ENCODE peak calls at places on chromosomes 1 and 21, in ten cellular contexts. One of them, this sample, is unnamed.

GRCh38 chr1:30877205-30877912 is 31.2 kb downstream of the SDC3 start:
- DNase-seq in activated T-cell treated with anti-CD3 and anti-CD28 coated beads, Interleukin-2, amount 50 U/mL, for 72 hours: no peak
- DNase-seq in stimulated activated CD4-positive, alpha-beta T cell treated with anti-CD3 and anti-CD28 coated beads, TNF-alpha, amount 100 ng/mL, for 48 hours: no peak
- DNase-seq in fibroblast of pulmonary artery: peak; percentile 94
- DNase-seq in type B pancreatic cell: no peak
- DNase-seq in kidney: peak; percentile 90
- DNase-seq in midbrain: peak; percentile 59
- DNase-seq in MV-4-11: peak; percentile 35
- DNase-seq in sciatic nerve: peak; percentile 83
- DNase-seq in stimulated activated CD8-positive, alpha-beta memory T cell treated with anti-CD3 and anti-CD28 coated beads, Interleukin-7, amount 100 ng/mL, for 24 hours: no peak
- DNase-seq in this sample: no peak

GRCh38 chr1:40898434-40898900 is 36.3 kb upstream of the CITED4 start:
- DNase-seq in activated T-cell treated with anti-CD3 and anti-CD28 coated beads, Interleukin-2, amount 50 U/mL, for 72 hours: peak; percentile 19
- DNase-seq in stimulated activated CD4-positive, alpha-beta T cell treated with anti-CD3 and anti-CD28 coated beads, TNF-alpha, amount 100 ng/mL, for 48 hours: no peak
- DNase-seq in fibroblast of pulmonary artery: peak; percentile 42
- DNase-seq in type B pancreatic cell: no peak
- DNase-seq in kidney: peak; percentile 78
- DNase-seq in midbrain: no peak
- DNase-seq in MV-4-11: no peak
- DNase-seq in sciatic nerve: no peak
- DNase-seq in stimulated activated CD8-positive, alpha-beta memory T cell treated with anti-CD3 and anti-CD28 coated beads, Interleukin-7, amount 100 ng/mL, for 24 hours: no peak
- DNase-seq in this sample: no peak

GRCh38 chr1:5645135-5645399 is 347.2 kb downstream of the NPHP4 start:
- DNase-seq in activated T-cell treated with anti-CD3 and anti-CD28 coated beads, Interleukin-2, amount 50 U/mL, for 72 hours: no peak
- DNase-seq in stimulated activated CD4-positive, alpha-beta T cell treated with anti-CD3 and anti-CD28 coated beads, TNF-alpha, amount 100 ng/mL, for 48 hours: no peak
- DNase-seq in fibroblast of pulmonary artery: no peak
- DNase-seq in type B pancreatic cell: no peak
- DNase-seq in kidney: no peak
- DNase-seq in midbrain: no peak
- DNase-seq in MV-4-11: no peak
- DNase-seq in sciatic nerve: peak; percentile 38
- DNase-seq in stimulated activated CD8-positive, alpha-beta memory T cell treated with anti-CD3 and anti-CD28 coated beads, Interleukin-7, amount 100 ng/mL, for 24 hours: no peak
- DNase-seq in this sample: no peak

GRCh38 chr1:19477284-19478240 is 7.8 kb downstream of the CAPZB start:
- DNase-seq in activated T-cell treated with anti-CD3 and anti-CD28 coated beads, Interleukin-2, amount 50 U/mL, for 72 hours: peak; percentile 53
- DNase-seq in stimulated activated CD4-positive, alpha-beta T cell treated with anti-CD3 and anti-CD28 coated beads, TNF-alpha, amount 100 ng/mL, for 48 hours: no peak
- DNase-seq in fibroblast of pulmonary artery: no peak
- DNase-seq in type B pancreatic cell: no peak
- DNase-seq in kidney: no peak
- DNase-seq in midbrain: peak; percentile 20
- DNase-seq in MV-4-11: peak; percentile 84
- DNase-seq in sciatic nerve: no peak
- DNase-seq in stimulated activated CD8-positive, alpha-beta memory T cell treated with anti-CD3 and anti-CD28 coated beads, Interleukin-7, amount 100 ng/mL, for 24 hours: no peak
- DNase-seq in this sample: no peak

GRCh38 chr1:12180315-12180714 is 13.5 kb downstream of the TNFRSF1B start:
- DNase-seq in activated T-cell treated with anti-CD3 and anti-CD28 coated beads, Interleukin-2, amount 50 U/mL, for 72 hours: no peak
- DNase-seq in stimulated activated CD4-positive, alpha-beta T cell treated with anti-CD3 and anti-CD28 coated beads, TNF-alpha, amount 100 ng/mL, for 48 hours: no peak
- DNase-seq in fibroblast of pulmonary artery: no peak
- DNase-seq in type B pancreatic cell: no peak
- DNase-seq in kidney: no peak
- DNase-seq in midbrain: peak; percentile 43
- DNase-seq in MV-4-11: peak; percentile 94
- DNase-seq in sciatic nerve: peak; percentile 82
- DNase-seq in stimulated activated CD8-positive, alpha-beta memory T cell treated with anti-CD3 and anti-CD28 coated beads, Interleukin-7, amount 100 ng/mL, for 24 hours: no peak
- DNase-seq in this sample: no peak

GRCh38 chr21:30257773-30258172 is 25.0 kb downstream of the KRTAP24-1 start:
- DNase-seq in activated T-cell treated with anti-CD3 and anti-CD28 coated beads, Interleukin-2, amount 50 U/mL, for 72 hours: no peak
- DNase-seq in stimulated activated CD4-positive, alpha-beta T cell treated with anti-CD3 and anti-CD28 coated beads, TNF-alpha, amount 100 ng/mL, for 48 hours: no peak
- DNase-seq in fibroblast of pulmonary artery: peak; percentile 78
- DNase-seq in type B pancreatic cell: no peak
- DNase-seq in kidney: no peak
- DNase-seq in midbrain: no peak
- DNase-seq in MV-4-11: no peak
- DNase-seq in sciatic nerve: no peak
- DNase-seq in stimulated activated CD8-positive, alpha-beta memory T cell treated with anti-CD3 and anti-CD28 coated beads, Interleukin-7, amount 100 ng/mL, for 24 hours: no peak
- DNase-seq in this sample: peak; percentile 27

GRCh38 chr1:22398656-22399420 is 52.8 kb upstream of the ZBTB40 start:
- DNase-seq in activated T-cell treated with anti-CD3 and anti-CD28 coated beads, Interleukin-2, amount 50 U/mL, for 72 hours: no peak
- DNase-seq in stimulated activated CD4-positive, alpha-beta T cell treated with anti-CD3 and anti-CD28 coated beads, TNF-alpha, amount 100 ng/mL, for 48 hours: no peak
- DNase-seq in fibroblast of pulmonary artery: no peak
- DNase-seq in type B pancreatic cell: no peak
- DNase-seq in kidney: no peak
- DNase-seq in midbrain: no peak
- DNase-seq in MV-4-11: peak; percentile 35
- DNase-seq in sciatic nerve: no peak
- DNase-seq in stimulated activated CD8-positive, alpha-beta memory T cell treated with anti-CD3 and anti-CD28 coated beads, Interleukin-7, amount 100 ng/mL, for 24 hours: no peak
- DNase-seq in this sample: no peak

GRCh38 chr1:942411-942821 is 16.6 kb downstream of the NOC2L start:
- DNase-seq in activated T-cell treated with anti-CD3 and anti-CD28 coated beads, Interleukin-2, amount 50 U/mL, for 72 hours: no peak
- DNase-seq in stimulated activated CD4-positive, alpha-beta T cell treated with anti-CD3 and anti-CD28 coated beads, TNF-alpha, amount 100 ng/mL, for 48 hours: no peak
- DNase-seq in fibroblast of pulmonary artery: no peak
- DNase-seq in type B pancreatic cell: no peak
- DNase-seq in kidney: no peak
- DNase-seq in midbrain: no peak
- DNase-seq in MV-4-11: no peak
- DNase-seq in sciatic nerve: no peak
- DNase-seq in stimulated activated CD8-positive, alpha-beta memory T cell treated with anti-CD3 and anti-CD28 coated beads, Interleukin-7, amount 100 ng/mL, for 24 hours: no peak
- DNase-seq in this sample: no peak

GRCh38 chr1:162230096-162230495 is 146.6 kb downstream of the SPATA46 start:
- DNase-seq in activated T-cell treated with anti-CD3 and anti-CD28 coated beads, Interleukin-2, amount 50 U/mL, for 72 hours: no peak
- DNase-seq in stimulated activated CD4-positive, alpha-beta T cell treated with anti-CD3 and anti-CD28 coated beads, TNF-alpha, amount 100 ng/mL, for 48 hours: no peak
- DNase-seq in fibroblast of pulmonary artery: peak; percentile 31
- DNase-seq in type B pancreatic cell: no peak
- DNase-seq in kidney: no peak
- DNase-seq in midbrain: peak; percentile 61
- DNase-seq in MV-4-11: peak; percentile 65
- DNase-seq in sciatic nerve: no peak
- DNase-seq in stimulated activated CD8-positive, alpha-beta memory T cell treated with anti-CD3 and anti-CD28 coated beads, Interleukin-7, amount 100 ng/mL, for 24 hours: no peak
- DNase-seq in this sample: no peak

GRCh38 chr1:35655196-35655595 is 13.9 kb upstream of the PSMB2 start:
- DNase-seq in activated T-cell treated with anti-CD3 and anti-CD28 coated beads, Interleukin-2, amount 50 U/mL, for 72 hours: no peak
- DNase-seq in stimulated activated CD4-positive, alpha-beta T cell treated with anti-CD3 and anti-CD28 coated beads, TNF-alpha, amount 100 ng/mL, for 48 hours: no peak
- DNase-seq in fibroblast of pulmonary artery: no peak
- DNase-seq in type B pancreatic cell: no peak
- DNase-seq in kidney: no peak
- DNase-seq in midbrain: no peak
- DNase-seq in MV-4-11: no peak
- DNase-seq in sciatic nerve: no peak
- DNase-seq in stimulated activated CD8-positive, alpha-beta memory T cell treated with anti-CD3 and anti-CD28 coated beads, Interleukin-7, amount 100 ng/mL, for 24 hours: no peak
- DNase-seq in this sample: no peak

GRCh38 chr1:181676269-181676668 is 193.0 kb downstream of the CACNA1E start:
- DNase-seq in activated T-cell treated with anti-CD3 and anti-CD28 coated beads, Interleukin-2, amount 50 U/mL, for 72 hours: no peak
- DNase-seq in stimulated activated CD4-positive, alpha-beta T cell treated with anti-CD3 and anti-CD28 coated beads, TNF-alpha, amount 100 ng/mL, for 48 hours: no peak
- DNase-seq in fibroblast of pulmonary artery: no peak
- DNase-seq in type B pancreatic cell: no peak
- DNase-seq in kidney: no peak
- DNase-seq in midbrain: peak; percentile 55
- DNase-seq in MV-4-11: peak; percentile 42
- DNase-seq in sciatic nerve: no peak
- DNase-seq in stimulated activated CD8-positive, alpha-beta memory T cell treated with anti-CD3 and anti-CD28 coated beads, Interleukin-7, amount 100 ng/mL, for 24 hours: no peak
- DNase-seq in this sample: peak; percentile 27

GRCh38 chr1:87706198-87706597 is 377.5 kb downstream of the LMO4 start:
- DNase-seq in activated T-cell treated with anti-CD3 and anti-CD28 coated beads, Interleukin-2, amount 50 U/mL, for 72 hours: no peak
- DNase-seq in stimulated activated CD4-positive, alpha-beta T cell treated with anti-CD3 and anti-CD28 coated beads, TNF-alpha, amount 100 ng/mL, for 48 hours: no peak
- DNase-seq in fibroblast of pulmonary artery: peak; percentile 17
- DNase-seq in type B pancreatic cell: no peak
- DNase-seq in kidney: no peak
- DNase-seq in midbrain: no peak
- DNase-seq in MV-4-11: no peak
- DNase-seq in sciatic nerve: no peak
- DNase-seq in stimulated activated CD8-positive, alpha-beta memory T cell treated with anti-CD3 and anti-CD28 coated beads, Interleukin-7, amount 100 ng/mL, for 24 hours: no peak
- DNase-seq in this sample: no peak

GRCh38 chr1:221840511-221841243 is 98.8 kb upstream of the DUSP10 start:
- DNase-seq in activated T-cell treated with anti-CD3 and anti-CD28 coated beads, Interleukin-2, amount 50 U/mL, for 72 hours: no peak
- DNase-seq in stimulated activated CD4-positive, alpha-beta T cell treated with anti-CD3 and anti-CD28 coated beads, TNF-alpha, amount 100 ng/mL, for 48 hours: no peak
- DNase-seq in fibroblast of pulmonary artery: peak; percentile 45
- DNase-seq in type B pancreatic cell: no peak
- DNase-seq in kidney: no peak
- DNase-seq in midbrain: no peak
- DNase-seq in MV-4-11: no peak
- DNase-seq in sciatic nerve: no peak
- DNase-seq in stimulated activated CD8-positive, alpha-beta memory T cell treated with anti-CD3 and anti-CD28 coated beads, Interleukin-7, amount 100 ng/mL, for 24 hours: no peak
- DNase-seq in this sample: no peak

GRCh38 chr1:4668738-4669700 is 14.6 kb downstream of the AJAP1 start:
- DNase-seq in activated T-cell treated with anti-CD3 and anti-CD28 coated beads, Interleukin-2, amount 50 U/mL, for 72 hours: no peak
- DNase-seq in stimulated activated CD4-positive, alpha-beta T cell treated with anti-CD3 and anti-CD28 coated beads, TNF-alpha, amount 100 ng/mL, for 48 hours: no peak
- DNase-seq in fibroblast of pulmonary artery: no peak
- DNase-seq in type B pancreatic cell: no peak
- DNase-seq in kidney: no peak
- DNase-seq in midbrain: no peak
- DNase-seq in MV-4-11: peak; percentile 9
- DNase-seq in sciatic nerve: no peak
- DNase-seq in stimulated activated CD8-positive, alpha-beta memory T cell treated with anti-CD3 and anti-CD28 coated beads, Interleukin-7, amount 100 ng/mL, for 24 hours: no peak
- DNase-seq in this sample: no peak

GRCh38 chr1:153000294-153000693 is 1.3 kb upstream of the SPRR3 start:
- DNase-seq in activated T-cell treated with anti-CD3 and anti-CD28 coated beads, Interleukin-2, amount 50 U/mL, for 72 hours: no peak
- DNase-seq in stimulated activated CD4-positive, alpha-beta T cell treated with anti-CD3 and anti-CD28 coated beads, TNF-alpha, amount 100 ng/mL, for 48 hours: no peak
- DNase-seq in fibroblast of pulmonary artery: no peak
- DNase-seq in type B pancreatic cell: no peak
- DNase-seq in kidney: no peak
- DNase-seq in midbrain: no peak
- DNase-seq in MV-4-11: no peak
- DNase-seq in sciatic nerve: no peak
- DNase-seq in stimulated activated CD8-positive, alpha-beta memory T cell treated with anti-CD3 and anti-CD28 coated beads, Interleukin-7, amount 100 ng/mL, for 24 hours: no peak
- DNase-seq in this sample: no peak

GRCh38 chr1:205565799-205566198 is 61.3 kb downstream of the CDK18 start:
- DNase-seq in activated T-cell treated with anti-CD3 and anti-CD28 coated beads, Interleukin-2, amount 50 U/mL, for 72 hours: no peak
- DNase-seq in stimulated activated CD4-positive, alpha-beta T cell treated with anti-CD3 and anti-CD28 coated beads, TNF-alpha, amount 100 ng/mL, for 48 hours: no peak
- DNase-seq in fibroblast of pulmonary artery: no peak
- DNase-seq in type B pancreatic cell: peak; percentile 6
- DNase-seq in kidney: no peak
- DNase-seq in midbrain: no peak
- DNase-seq in MV-4-11: no peak
- DNase-seq in sciatic nerve: no peak
- DNase-seq in stimulated activated CD8-positive, alpha-beta memory T cell treated with anti-CD3 and anti-CD28 coated beads, Interleukin-7, amount 100 ng/mL, for 24 hours: no peak
- DNase-seq in this sample: no peak

GRCh38 chr1:165257969-165258459 is 98.5 kb downstream of the LMX1A start:
- DNase-seq in activated T-cell treated with anti-CD3 and anti-CD28 coated beads, Interleukin-2, amount 50 U/mL, for 72 hours: peak; percentile 50
- DNase-seq in stimulated activated CD4-positive, alpha-beta T cell treated with anti-CD3 and anti-CD28 coated beads, TNF-alpha, amount 100 ng/mL, for 48 hours: peak; percentile 32
- DNase-seq in fibroblast of pulmonary artery: peak; percentile 48
- DNase-seq in type B pancreatic cell: peak; percentile 75
- DNase-seq in kidney: no peak
- DNase-seq in midbrain: peak; percentile 58
- DNase-seq in MV-4-11: peak; percentile 33
- DNase-seq in sciatic nerve: peak; percentile 81
- DNase-seq in stimulated activated CD8-positive, alpha-beta memory T cell treated with anti-CD3 and anti-CD28 coated beads, Interleukin-7, amount 100 ng/mL, for 24 hours: peak; percentile 5
- DNase-seq in this sample: peak; percentile 54

GRCh38 chr1:27137022-27137542 is 17.8 kb downstream of the SLC9A1 start:
- DNase-seq in activated T-cell treated with anti-CD3 and anti-CD28 coated beads, Interleukin-2, amount 50 U/mL, for 72 hours: peak; percentile 87
- DNase-seq in stimulated activated CD4-positive, alpha-beta T cell treated with anti-CD3 and anti-CD28 coated beads, TNF-alpha, amount 100 ng/mL, for 48 hours: peak; percentile 58
- DNase-seq in fibroblast of pulmonary artery: no peak
- DNase-seq in type B pancreatic cell: no peak
- DNase-seq in kidney: peak; percentile 87
- DNase-seq in midbrain: peak; percentile 24
- DNase-seq in MV-4-11: peak; percentile 68
- DNase-seq in sciatic nerve: peak; percentile 72
- DNase-seq in stimulated activated CD8-positive, alpha-beta memory T cell treated with anti-CD3 and anti-CD28 coated beads, Interleukin-7, amount 100 ng/mL, for 24 hours: peak; percentile 53
- DNase-seq in this sample: no peak

GRCh38 chr1:210709694-210710093 is 381.0 kb downstream of the HHAT start:
- DNase-seq in activated T-cell treated with anti-CD3 and anti-CD28 coated beads, Interleukin-2, amount 50 U/mL, for 72 hours: no peak
- DNase-seq in stimulated activated CD4-positive, alpha-beta T cell treated with anti-CD3 and anti-CD28 coated beads, TNF-alpha, amount 100 ng/mL, for 48 hours: no peak
- DNase-seq in fibroblast of pulmonary artery: no peak
- DNase-seq in type B pancreatic cell: no peak
- DNase-seq in kidney: no peak
- DNase-seq in midbrain: no peak
- DNase-seq in MV-4-11: peak; percentile 17
- DNase-seq in sciatic nerve: no peak
- DNase-seq in stimulated activated CD8-positive, alpha-beta memory T cell treated with anti-CD3 and anti-CD28 coated beads, Interleukin-7, amount 100 ng/mL, for 24 hours: no peak
- DNase-seq in this sample: no peak

GRCh38 chr21:42319368-42319767 is 4.2 kb upstream of the TFF3 start:
- DNase-seq in activated T-cell treated with anti-CD3 and anti-CD28 coated beads, Interleukin-2, amount 50 U/mL, for 72 hours: no peak
- DNase-seq in stimulated activated CD4-positive, alpha-beta T cell treated with anti-CD3 and anti-CD28 coated beads, TNF-alpha, amount 100 ng/mL, for 48 hours: no peak
- DNase-seq in fibroblast of pulmonary artery: no peak
- DNase-seq in type B pancreatic cell: peak; percentile 62
- DNase-seq in kidney: peak; percentile 71
- DNase-seq in midbrain: no peak
- DNase-seq in MV-4-11: peak; percentile 73
- DNase-seq in sciatic nerve: no peak
- DNase-seq in stimulated activated CD8-positive, alpha-beta memory T cell treated with anti-CD3 and anti-CD28 coated beads, Interleukin-7, amount 100 ng/mL, for 24 hours: no peak
- DNase-seq in this sample: no peak

GRCh38 chr21:35136586-35137254 is 87.6 kb upstream of the RUNX1 start:
- DNase-seq in activated T-cell treated with anti-CD3 and anti-CD28 coated beads, Interleukin-2, amount 50 U/mL, for 72 hours: no peak
- DNase-seq in stimulated activated CD4-positive, alpha-beta T cell treated with anti-CD3 and anti-CD28 coated beads, TNF-alpha, amount 100 ng/mL, for 48 hours: no peak
- DNase-seq in fibroblast of pulmonary artery: peak; percentile 45
- DNase-seq in type B pancreatic cell: no peak
- DNase-seq in kidney: no peak
- DNase-seq in midbrain: no peak
- DNase-seq in MV-4-11: no peak
- DNase-seq in sciatic nerve: no peak
- DNase-seq in stimulated activated CD8-positive, alpha-beta memory T cell treated with anti-CD3 and anti-CD28 coated beads, Interleukin-7, amount 100 ng/mL, for 24 hours: no peak
- DNase-seq in this sample: no peak

GRCh38 chr1:30875916-30876315 is 32.6 kb downstream of the SDC3 start:
- DNase-seq in activated T-cell treated with anti-CD3 and anti-CD28 coated beads, Interleukin-2, amount 50 U/mL, for 72 hours: no peak
- DNase-seq in stimulated activated CD4-positive, alpha-beta T cell treated with anti-CD3 and anti-CD28 coated beads, TNF-alpha, amount 100 ng/mL, for 48 hours: no peak
- DNase-seq in fibroblast of pulmonary artery: no peak
- DNase-seq in type B pancreatic cell: no peak
- DNase-seq in kidney: no peak
- DNase-seq in midbrain: no peak
- DNase-seq in MV-4-11: no peak
- DNase-seq in sciatic nerve: no peak
- DNase-seq in stimulated activated CD8-positive, alpha-beta memory T cell treated with anti-CD3 and anti-CD28 coated beads, Interleukin-7, amount 100 ng/mL, for 24 hours: no peak
- DNase-seq in this sample: no peak

GRCh38 chr1:231274119-231274825 is 33.3 kb downstream of the GNPAT start:
- DNase-seq in activated T-cell treated with anti-CD3 and anti-CD28 coated beads, Interleukin-2, amount 50 U/mL, for 72 hours: peak; percentile 55
- DNase-seq in stimulated activated CD4-positive, alpha-beta T cell treated with anti-CD3 and anti-CD28 coated beads, TNF-alpha, amount 100 ng/mL, for 48 hours: peak; percentile 5
- DNase-seq in fibroblast of pulmonary artery: no peak
- DNase-seq in type B pancreatic cell: no peak
- DNase-seq in kidney: no peak
- DNase-seq in midbrain: no peak
- DNase-seq in MV-4-11: no peak
- DNase-seq in sciatic nerve: no peak
- DNase-seq in stimulated activated CD8-positive, alpha-beta memory T cell treated with anti-CD3 and anti-CD28 coated beads, Interleukin-7, amount 100 ng/mL, for 24 hours: no peak
- DNase-seq in this sample: no peak

GRCh38 chr21:45816794-45817193 is 164.8 kb upstream of the COL6A1 start:
- DNase-seq in activated T-cell treated with anti-CD3 and anti-CD28 coated beads, Interleukin-2, amount 50 U/mL, for 72 hours: no peak
- DNase-seq in stimulated activated CD4-positive, alpha-beta T cell treated with anti-CD3 and anti-CD28 coated beads, TNF-alpha, amount 100 ng/mL, for 48 hours: no peak
- DNase-seq in fibroblast of pulmonary artery: no peak
- DNase-seq in type B pancreatic cell: no peak
- DNase-seq in kidney: no peak
- DNase-seq in midbrain: no peak
- DNase-seq in MV-4-11: no peak
- DNase-seq in sciatic nerve: no peak
- DNase-seq in stimulated activated CD8-positive, alpha-beta memory T cell treated with anti-CD3 and anti-CD28 coated beads, Interleukin-7, amount 100 ng/mL, for 24 hours: no peak
- DNase-seq in this sample: no peak

GRCh38 chr1:11822091-11822490 is 16.1 kb downstream of the CLCN6 start:
- DNase-seq in activated T-cell treated with anti-CD3 and anti-CD28 coated beads, Interleukin-2, amount 50 U/mL, for 72 hours: no peak
- DNase-seq in stimulated activated CD4-positive, alpha-beta T cell treated with anti-CD3 and anti-CD28 coated beads, TNF-alpha, amount 100 ng/mL, for 48 hours: no peak
- DNase-seq in fibroblast of pulmonary artery: peak; percentile 56
- DNase-seq in type B pancreatic cell: no peak
- DNase-seq in kidney: no peak
- DNase-seq in midbrain: no peak
- DNase-seq in MV-4-11: no peak
- DNase-seq in sciatic nerve: peak; percentile 10
- DNase-seq in stimulated activated CD8-positive, alpha-beta memory T cell treated with anti-CD3 and anti-CD28 coated beads, Interleukin-7, amount 100 ng/mL, for 24 hours: no peak
- DNase-seq in this sample: no peak

GRCh38 chr1:37238376-37239224 is 204.3 kb upstream of the GRIK3 start:
- DNase-seq in activated T-cell treated with anti-CD3 and anti-CD28 coated beads, Interleukin-2, amount 50 U/mL, for 72 hours: no peak
- DNase-seq in stimulated activated CD4-positive, alpha-beta T cell treated with anti-CD3 and anti-CD28 coated beads, TNF-alpha, amount 100 ng/mL, for 48 hours: no peak
- DNase-seq in fibroblast of pulmonary artery: no peak
- DNase-seq in type B pancreatic cell: no peak
- DNase-seq in kidney: no peak
- DNase-seq in midbrain: no peak
- DNase-seq in MV-4-11: no peak
- DNase-seq in sciatic nerve: no peak
- DNase-seq in stimulated activated CD8-positive, alpha-beta memory T cell treated with anti-CD3 and anti-CD28 coated beads, Interleukin-7, amount 100 ng/mL, for 24 hours: no peak
- DNase-seq in this sample: no peak

GRCh38 chr1:65344171-65344570 is 34.8 kb downstream of the DNAJC6 start:
- DNase-seq in activated T-cell treated with anti-CD3 and anti-CD28 coated beads, Interleukin-2, amount 50 U/mL, for 72 hours: no peak
- DNase-seq in stimulated activated CD4-positive, alpha-beta T cell treated with anti-CD3 and anti-CD28 coated beads, TNF-alpha, amount 100 ng/mL, for 48 hours: no peak
- DNase-seq in fibroblast of pulmonary artery: no peak
- DNase-seq in type B pancreatic cell: no peak
- DNase-seq in kidney: no peak
- DNase-seq in midbrain: no peak
- DNase-seq in MV-4-11: no peak
- DNase-seq in sciatic nerve: no peak
- DNase-seq in stimulated activated CD8-positive, alpha-beta memory T cell treated with anti-CD3 and anti-CD28 coated beads, Interleukin-7, amount 100 ng/mL, for 24 hours: no peak
- DNase-seq in this sample: no peak

GRCh38 chr21:43645414-43645891 is 13.8 kb downstream of the HSF2BP start:
- DNase-seq in activated T-cell treated with anti-CD3 and anti-CD28 coated beads, Interleukin-2, amount 50 U/mL, for 72 hours: no peak
- DNase-seq in stimulated activated CD4-positive, alpha-beta T cell treated with anti-CD3 and anti-CD28 coated beads, TNF-alpha, amount 100 ng/mL, for 48 hours: no peak
- DNase-seq in fibroblast of pulmonary artery: peak; percentile 92
- DNase-seq in type B pancreatic cell: no peak
- DNase-seq in kidney: no peak
- DNase-seq in midbrain: peak; percentile 53
- DNase-seq in MV-4-11: peak; percentile 94
- DNase-seq in sciatic nerve: peak; percentile 73
- DNase-seq in stimulated activated CD8-positive, alpha-beta memory T cell treated with anti-CD3 and anti-CD28 coated beads, Interleukin-7, amount 100 ng/mL, for 24 hours: no peak
- DNase-seq in this sample: no peak